ENCODE peak calls at places on chromosomes 4 and X, in five cellular contexts. One of them, this sample, is unnamed.

GRCh38 chr4:2808001-2808400 is 15.1 kb downstream of the SH3BP2 start:
- DNase-seq in H9: no peak
- DNase-seq in activated naive CD4-positive, alpha-beta T cell treated with anti-CD3 and anti-CD28 coated beads for 36 hours: no peak
- DNase-seq in nephron progenitor cell: no peak
- DNase-seq in NCI-H1092: no peak
- DNase-seq in this sample: no peak

GRCh38 chr4:102525099-102525498 is 23.9 kb downstream of the NFKB1 start:
- DNase-seq in H9: no peak
- DNase-seq in activated naive CD4-positive, alpha-beta T cell treated with anti-CD3 and anti-CD28 coated beads for 36 hours: peak; percentile 22
- DNase-seq in nephron progenitor cell: no peak
- DNase-seq in NCI-H1092: no peak
- DNase-seq in this sample: no peak

GRCh38 chrX:101482296-101482695 is 3.0 kb upstream of the ARMCX4 start:
- DNase-seq in H9: no peak
- DNase-seq in activated naive CD4-positive, alpha-beta T cell treated with anti-CD3 and anti-CD28 coated beads for 36 hours: no peak
- DNase-seq in nephron progenitor cell: no peak
- DNase-seq in NCI-H1092: no peak
- DNase-seq in this sample: no peak

GRCh38 chr4:182449186-182449880 is 206.1 kb downstream of the TENM3 start:
- DNase-seq in H9: peak; percentile 75
- DNase-seq in activated naive CD4-positive, alpha-beta T cell treated with anti-CD3 and anti-CD28 coated beads for 36 hours: peak; percentile 21
- DNase-seq in nephron progenitor cell: no peak
- DNase-seq in NCI-H1092: no peak
- DNase-seq in this sample: peak; percentile 23

GRCh38 chrX:69133561-69134542 is 31.4 kb downstream of the PJA1 start:
- DNase-seq in H9: peak; percentile 81
- DNase-seq in activated naive CD4-positive, alpha-beta T cell treated with anti-CD3 and anti-CD28 coated beads for 36 hours: no peak
- DNase-seq in nephron progenitor cell: peak; percentile 34
- DNase-seq in NCI-H1092: peak; percentile 14
- DNase-seq in this sample: no peak

GRCh38 chrX:53992589-53992988 is 51.7 kb downstream of the PHF8 start:
- DNase-seq in H9: no peak
- DNase-seq in activated naive CD4-positive, alpha-beta T cell treated with anti-CD3 and anti-CD28 coated beads for 36 hours: no peak
- DNase-seq in nephron progenitor cell: no peak
- DNase-seq in NCI-H1092: no peak
- DNase-seq in this sample: no peak

GRCh38 chrX:131779313-131779712 is 235.4 kb downstream of the OR13H1 start:
- DNase-seq in H9: no peak
- DNase-seq in activated naive CD4-positive, alpha-beta T cell treated with anti-CD3 and anti-CD28 coated beads for 36 hours: no peak
- DNase-seq in nephron progenitor cell: no peak
- DNase-seq in NCI-H1092: no peak
- DNase-seq in this sample: no peak

GRCh38 chr4:89836031-89836777 is 757 bp downstream of the SNCA start:
- DNase-seq in H9: peak; percentile 36
- DNase-seq in activated naive CD4-positive, alpha-beta T cell treated with anti-CD3 and anti-CD28 coated beads for 36 hours: no peak
- DNase-seq in nephron progenitor cell: peak; percentile 19
- DNase-seq in NCI-H1092: no peak
- DNase-seq in this sample: peak; percentile 24

GRCh38 chr4:165580379-165580905 is 201.6 kb downstream of the CPE start:
- DNase-seq in H9: no peak
- DNase-seq in activated naive CD4-positive, alpha-beta T cell treated with anti-CD3 and anti-CD28 coated beads for 36 hours: no peak
- DNase-seq in nephron progenitor cell: no peak
- DNase-seq in NCI-H1092: no peak
- DNase-seq in this sample: no peak

GRCh38 chrX:48504261-48504660 is 4.5 kb upstream of the PORCN start:
- DNase-seq in H9: no peak
- DNase-seq in activated naive CD4-positive, alpha-beta T cell treated with anti-CD3 and anti-CD28 coated beads for 36 hours: no peak
- DNase-seq in nephron progenitor cell: no peak
- DNase-seq in NCI-H1092: no peak
- DNase-seq in this sample: no peak

GRCh38 chrX:44580466-44580865 is 37.8 kb upstream of the FUNDC1 start:
- DNase-seq in H9: no peak
- DNase-seq in activated naive CD4-positive, alpha-beta T cell treated with anti-CD3 and anti-CD28 coated beads for 36 hours: no peak
- DNase-seq in nephron progenitor cell: no peak
- DNase-seq in NCI-H1092: no peak
- DNase-seq in this sample: no peak

GRCh38 chr4:25351777-25352421 is 25.2 kb upstream of the ANAPC4 start:
- DNase-seq in H9: no peak
- DNase-seq in activated naive CD4-positive, alpha-beta T cell treated with anti-CD3 and anti-CD28 coated beads for 36 hours: no peak
- DNase-seq in nephron progenitor cell: no peak
- DNase-seq in NCI-H1092: no peak
- DNase-seq in this sample: no peak

GRCh38 chr4:69490271-69490670 is 5.4 kb downstream of the UGT2B4 start:
- DNase-seq in H9: no peak
- DNase-seq in activated naive CD4-positive, alpha-beta T cell treated with anti-CD3 and anti-CD28 coated beads for 36 hours: no peak
- DNase-seq in nephron progenitor cell: no peak
- DNase-seq in NCI-H1092: no peak
- DNase-seq in this sample: no peak

GRCh38 chr4:156420557-156420956 is 466.9 kb upstream of the CTSO start:
- DNase-seq in H9: no peak
- DNase-seq in activated naive CD4-positive, alpha-beta T cell treated with anti-CD3 and anti-CD28 coated beads for 36 hours: no peak
- DNase-seq in nephron progenitor cell: no peak
- DNase-seq in NCI-H1092: no peak
- DNase-seq in this sample: no peak

GRCh38 chr4:27692098-27692679 is 831.5 kb downstream of the STIM2 start:
- DNase-seq in H9: peak; percentile 61
- DNase-seq in activated naive CD4-positive, alpha-beta T cell treated with anti-CD3 and anti-CD28 coated beads for 36 hours: no peak
- DNase-seq in nephron progenitor cell: peak; percentile 5
- DNase-seq in NCI-H1092: peak; percentile 3
- DNase-seq in this sample: peak; percentile 16

GRCh38 chr4:80268081-80268823 is 1.8 kb downstream of the FGF5 start:
- DNase-seq in H9: peak; percentile 58
- DNase-seq in activated naive CD4-positive, alpha-beta T cell treated with anti-CD3 and anti-CD28 coated beads for 36 hours: peak; percentile 6
- DNase-seq in nephron progenitor cell: peak; percentile 18
- DNase-seq in NCI-H1092: no peak
- DNase-seq in this sample: no peak

GRCh38 chr4:1873776-1874175 is 2.6 kb downstream of the NSD2 start:
- DNase-seq in H9: no peak
- DNase-seq in activated naive CD4-positive, alpha-beta T cell treated with anti-CD3 and anti-CD28 coated beads for 36 hours: no peak
- DNase-seq in nephron progenitor cell: no peak
- DNase-seq in NCI-H1092: no peak
- DNase-seq in this sample: no peak

GRCh38 chr4:145984563-145984962 is 45.9 kb upstream of the ZNF827 start:
- DNase-seq in H9: no peak
- DNase-seq in activated naive CD4-positive, alpha-beta T cell treated with anti-CD3 and anti-CD28 coated beads for 36 hours: no peak
- DNase-seq in nephron progenitor cell: no peak
- DNase-seq in NCI-H1092: no peak
- DNase-seq in this sample: no peak

GRCh38 chr4:111040904-111041303 is 418.0 kb upstream of the PITX2 start:
- DNase-seq in H9: no peak
- DNase-seq in activated naive CD4-positive, alpha-beta T cell treated with anti-CD3 and anti-CD28 coated beads for 36 hours: no peak
- DNase-seq in nephron progenitor cell: no peak
- DNase-seq in NCI-H1092: no peak
- DNase-seq in this sample: no peak

GRCh38 chrX:1466232-1466661 is 13.5 kb upstream of the ASMTL start:
- DNase-seq in H9: peak; percentile 27
- DNase-seq in activated naive CD4-positive, alpha-beta T cell treated with anti-CD3 and anti-CD28 coated beads for 36 hours: peak; percentile 2
- DNase-seq in nephron progenitor cell: no peak
- DNase-seq in NCI-H1092: no peak
- DNase-seq in this sample: no peak

GRCh38 chrX:19790829-19791228 is 96.6 kb downstream of the SH3KBP1 start:
- DNase-seq in H9: no peak
- DNase-seq in activated naive CD4-positive, alpha-beta T cell treated with anti-CD3 and anti-CD28 coated beads for 36 hours: no peak
- DNase-seq in nephron progenitor cell: no peak
- DNase-seq in NCI-H1092: no peak
- DNase-seq in this sample: no peak

GRCh38 chr4:94890579-94890978 is 132.8 kb downstream of the BMPR1B start:
- DNase-seq in H9: no peak
- DNase-seq in activated naive CD4-positive, alpha-beta T cell treated with anti-CD3 and anti-CD28 coated beads for 36 hours: no peak
- DNase-seq in nephron progenitor cell: no peak
- DNase-seq in NCI-H1092: no peak
- DNase-seq in this sample: no peak

GRCh38 chr4:87805971-87806370 is 6.6 kb downstream of the IBSP start:
- DNase-seq in H9: no peak
- DNase-seq in activated naive CD4-positive, alpha-beta T cell treated with anti-CD3 and anti-CD28 coated beads for 36 hours: no peak
- DNase-seq in nephron progenitor cell: no peak
- DNase-seq in NCI-H1092: no peak
- DNase-seq in this sample: no peak

GRCh38 chr4:145130130-145130529 is 32.0 kb downstream of the ABCE1 start:
- DNase-seq in H9: no peak
- DNase-seq in activated naive CD4-positive, alpha-beta T cell treated with anti-CD3 and anti-CD28 coated beads for 36 hours: no peak
- DNase-seq in nephron progenitor cell: no peak
- DNase-seq in NCI-H1092: no peak
- DNase-seq in this sample: no peak

GRCh38 chr4:59484948-59485347 is 1715.2 kb upstream of the ADGRL3 start:
- DNase-seq in H9: no peak
- DNase-seq in activated naive CD4-positive, alpha-beta T cell treated with anti-CD3 and anti-CD28 coated beads for 36 hours: no peak
- DNase-seq in nephron progenitor cell: no peak
- DNase-seq in NCI-H1092: no peak
- DNase-seq in this sample: no peak

GRCh38 chr4:33400504-33400903 is 2680.3 kb downstream of the PCDH7 start:
- DNase-seq in H9: no peak
- DNase-seq in activated naive CD4-positive, alpha-beta T cell treated with anti-CD3 and anti-CD28 coated beads for 36 hours: no peak
- DNase-seq in nephron progenitor cell: no peak
- DNase-seq in NCI-H1092: no peak
- DNase-seq in this sample: no peak

GRCh38 chrX:38798956-38799355 is 2.3 kb upstream of the MID1IP1 start:
- DNase-seq in H9: no peak
- DNase-seq in activated naive CD4-positive, alpha-beta T cell treated with anti-CD3 and anti-CD28 coated beads for 36 hours: no peak
- DNase-seq in nephron progenitor cell: no peak
- DNase-seq in NCI-H1092: no peak
- DNase-seq in this sample: no peak

GRCh38 chr4:72319596-72319995 is 249.4 kb downstream of the ADAMTS3 start:
- DNase-seq in H9: no peak
- DNase-seq in activated naive CD4-positive, alpha-beta T cell treated with anti-CD3 and anti-CD28 coated beads for 36 hours: peak; percentile 4
- DNase-seq in nephron progenitor cell: no peak
- DNase-seq in NCI-H1092: no peak
- DNase-seq in this sample: no peak

GRCh38 chrX:72346306-72346949 is 40.7 kb upstream of the CITED1 start:
- DNase-seq in H9: peak; percentile 53
- DNase-seq in activated naive CD4-positive, alpha-beta T cell treated with anti-CD3 and anti-CD28 coated beads for 36 hours: no peak
- DNase-seq in nephron progenitor cell: no peak
- DNase-seq in NCI-H1092: no peak
- DNase-seq in this sample: no peak

GRCh38 chr4:53490161-53490915 is 100.9 kb downstream of the LNX1 start:
- DNase-seq in H9: no peak
- DNase-seq in activated naive CD4-positive, alpha-beta T cell treated with anti-CD3 and anti-CD28 coated beads for 36 hours: no peak
- DNase-seq in nephron progenitor cell: no peak
- DNase-seq in NCI-H1092: no peak
- DNase-seq in this sample: no peak

GRCh38 chr4:156805696-156806095 is 165.9 kb downstream of the PDGFC start:
- DNase-seq in H9: no peak
- DNase-seq in activated naive CD4-positive, alpha-beta T cell treated with anti-CD3 and anti-CD28 coated beads for 36 hours: no peak
- DNase-seq in nephron progenitor cell: peak; percentile 41
- DNase-seq in NCI-H1092: no peak
- DNase-seq in this sample: no peak

GRCh38 chr4:70601422-70602039 is 9.5 kb downstream of the AMBN start:
- DNase-seq in H9: peak; percentile 85
- DNase-seq in activated naive CD4-positive, alpha-beta T cell treated with anti-CD3 and anti-CD28 coated beads for 36 hours: peak; percentile 81
- DNase-seq in nephron progenitor cell: peak; percentile 67
- DNase-seq in NCI-H1092: peak; percentile 54
- DNase-seq in this sample: peak; percentile 58

GRCh38 chr4:42104521-42104920 is 47.9 kb downstream of the BEND4 start:
- DNase-seq in H9: no peak
- DNase-seq in activated naive CD4-positive, alpha-beta T cell treated with anti-CD3 and anti-CD28 coated beads for 36 hours: no peak
- DNase-seq in nephron progenitor cell: no peak
- DNase-seq in NCI-H1092: no peak
- DNase-seq in this sample: no peak

GRCh38 chr4:78899302-78899701 is 39.9 kb downstream of the PAQR3 start:
- DNase-seq in H9: no peak
- DNase-seq in activated naive CD4-positive, alpha-beta T cell treated with anti-CD3 and anti-CD28 coated beads for 36 hours: no peak
- DNase-seq in nephron progenitor cell: no peak
- DNase-seq in NCI-H1092: no peak
- DNase-seq in this sample: no peak

GRCh38 chr4:2858451-2859217 is 15.0 kb downstream of the ADD1 start:
- DNase-seq in H9: no peak
- DNase-seq in activated naive CD4-positive, alpha-beta T cell treated with anti-CD3 and anti-CD28 coated beads for 36 hours: no peak
- DNase-seq in nephron progenitor cell: no peak
- DNase-seq in NCI-H1092: no peak
- DNase-seq in this sample: no peak

GRCh38 chr4:82785248-82786003 is 13.2 kb downstream of the SCD5 start:
- DNase-seq in H9: peak; percentile 17
- DNase-seq in activated naive CD4-positive, alpha-beta T cell treated with anti-CD3 and anti-CD28 coated beads for 36 hours: no peak
- DNase-seq in nephron progenitor cell: no peak
- DNase-seq in NCI-H1092: no peak
- DNase-seq in this sample: no peak